ENCODE peak calls at places on chromosome 3, in ten cellular contexts. K, C, W, G, Q, J, X, F, Z and R are unnamed samples.

GRCh38 chr3:18558526-18558925 is 133.4 kb upstream of the SATB1 start:
- DNase-seq in F (no peak), K (no peak), Z (no peak), G (no peak), X (no peak), W (no peak), Q (no peak), J (no peak), C (no peak), R (no peak)

GRCh38 chr3:187783098-187783497 is 37.8 kb upstream of the BCL6 start:
- DNase-seq in W (peak; percentile 99), K (peak; percentile 88), Q (peak; percentile 47), J (no peak), X (no peak), Z (peak; percentile 97), G (peak; percentile 92), C (no peak), F (no peak), R (peak; percentile 57)

GRCh38 chr3:53545365-53546031 is 51.1 kb downstream of the CACNA1D start:
- DNase-seq in Q (no peak), F (no peak), J (no peak), W (no peak), G (no peak), C (no peak), X (no peak), Z (no peak), K (no peak), R (no peak)

GRCh38 chr3:43958005-43958770 is 267.4 kb downstream of the ABHD5 start:
- DNase-seq in J (no peak), W (no peak), C (no peak), G (no peak), Z (no peak), X (no peak), Q (no peak), K (no peak), F (no peak), R (no peak)

GRCh38 chr3:153624310-153625030 is 462.4 kb downstream of the RAP2B start:
- DNase-seq in Z (no peak), C (no peak), F (no peak), J (no peak), Q (no peak), K (no peak), W (no peak), X (no peak), G (no peak), R (no peak)

GRCh38 chr3:177357352-177358084 is 160.2 kb upstream of the TBL1XR1 start:
- DNase-seq in W (peak; percentile 94), F (peak; percentile 93), X (no peak), Q (peak; percentile 82), K (peak; percentile 79), J (peak; percentile 90), Z (peak; percentile 89), G (peak; percentile 96), C (peak; percentile 37), R (peak; percentile 83)

GRCh38 chr3:141241248-141242034 is 9.8 kb downstream of the PXYLP1 start:
- DNase-seq in K (peak; percentile 21), J (no peak), G (no peak), C (no peak), F (no peak), Q (no peak), X (no peak), Z (no peak), W (peak; percentile 30), R (no peak)

GRCh38 chr3:4045756-4046155 is 246.5 kb downstream of the LRRN1 start:
- DNase-seq in G (no peak), K (no peak), X (no peak), Q (no peak), Z (no peak), W (no peak), C (no peak), F (no peak), J (no peak), R (peak; percentile 12)

GRCh38 chr3:197692641-197693040 is 44.1 kb downstream of the RUBCN start:
- DNase-seq in Q (no peak), J (no peak), Z (peak; percentile 44), X (no peak), C (no peak), K (peak; percentile 58), F (no peak), G (no peak), W (no peak), R (no peak)

GRCh38 chr3:197694251-197694650 is 42.5 kb downstream of the RUBCN start:
- DNase-seq in C (no peak), K (no peak), F (no peak), Q (no peak), X (no peak), W (no peak), Z (no peak), G (no peak), J (no peak), R (no peak)

GRCh38 chr3:197687570-197687969 is 49.1 kb downstream of the RUBCN start:
- DNase-seq in Z (no peak), Q (no peak), K (no peak), G (no peak), J (no peak), F (no peak), C (no peak), X (no peak), W (no peak), R (no peak)

GRCh38 chr3:197686899-197687298 is 49.8 kb downstream of the RUBCN start:
- DNase-seq in Z (peak; percentile 11), J (no peak), C (no peak), K (no peak), G (no peak), F (no peak), X (no peak), Q (no peak), W (no peak), R (no peak)

GRCh38 chr3:197690754-197691153 is 46.0 kb downstream of the RUBCN start:
- DNase-seq in Z (no peak), G (no peak), X (no peak), J (no peak), W (no peak), K (no peak), Q (no peak), C (no peak), F (no peak), R (no peak)
- H3K4me2 ChIP-seq in Z (no peak overlapping the region), G (no peak overlapping the region), X (no peak overlapping the region), J (no peak overlapping the region), W (no peak overlapping the region), K (no peak overlapping the region), Q (no peak overlapping the region), C (no peak overlapping the region), F (no peak overlapping the region), R (no peak overlapping the region)

DNA sequence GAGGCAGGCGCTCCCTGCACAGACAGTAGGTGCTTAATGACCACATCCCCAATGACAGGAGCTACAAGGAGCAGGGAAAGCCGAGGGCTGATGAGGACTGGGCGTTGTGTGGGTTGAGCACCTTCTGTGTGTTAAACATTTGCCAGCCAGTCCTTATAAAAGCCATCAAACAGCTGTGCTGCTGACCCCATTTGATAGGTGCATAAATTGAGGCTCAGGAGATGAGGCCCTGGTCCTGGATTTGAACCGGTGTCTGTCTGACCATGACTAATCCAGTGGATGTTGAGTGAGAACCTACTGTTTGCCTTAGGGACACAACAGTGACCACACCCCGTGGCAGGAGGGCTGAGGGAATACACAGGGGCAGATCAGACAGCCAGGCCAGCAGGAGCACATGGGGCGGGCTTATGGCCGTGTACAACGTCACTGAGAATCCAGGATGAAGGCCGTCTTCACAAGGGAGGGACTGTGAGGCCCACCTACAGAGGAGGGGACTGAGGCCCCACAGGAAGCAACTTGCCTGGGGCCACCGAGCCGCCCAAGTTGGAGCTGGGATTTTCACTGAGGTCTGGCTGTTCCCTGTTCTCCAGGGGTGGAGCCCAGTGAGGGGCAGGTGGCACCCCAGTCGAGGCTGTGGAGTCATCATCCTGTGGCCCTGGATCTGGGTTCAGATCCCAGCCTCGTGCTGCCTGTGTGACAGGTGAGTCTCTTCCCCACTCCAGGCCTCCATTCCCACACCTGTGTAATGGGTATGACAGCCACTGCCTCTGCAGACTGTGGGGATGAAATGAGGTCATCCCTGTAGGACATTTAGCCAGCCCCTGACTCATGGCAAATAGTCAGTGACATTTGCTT is 6.1 kb upstream of the PLXND1 start:
- DNase-seq in Q (no peak), F (no peak), K (no peak), G (no peak), Z (peak; percentile 20), X (no peak), J (no peak), C (no peak), W (no peak), R (no peak)
- H3K4me3 ChIP-seq in Q (no peak overlapping the region), F (no peak overlapping the region), K (no peak overlapping the region), G (no peak overlapping the region), Z (no peak overlapping the region), X (no peak overlapping the region), J (no peak overlapping the region), C (no peak overlapping the region), W (no peak overlapping the region), R (no peak overlapping the region)

GRCh38 chr3:88044411-88044810 is 14.4 kb downstream of the CGGBP1 start:
- DNase-seq in F (no peak), J (no peak), Z (no peak), K (no peak), C (no peak), G (no peak), W (no peak), X (no peak), Q (no peak), R (no peak)

GRCh38 chr3:88041005-88041404 is 17.8 kb downstream of the CGGBP1 start:
- DNase-seq in G (no peak), X (no peak), Z (no peak), J (no peak), Q (no peak), F (no peak), C (no peak), W (no peak), K (no peak), R (no peak)

GRCh38 chr3:88046731-88047130 is 12.1 kb downstream of the CGGBP1 start:
- DNase-seq in X (no peak), C (no peak), F (no peak), W (no peak), K (no peak), Z (no peak), J (no peak), G (no peak), Q (no peak), R (no peak)
- H2AFZ ChIP-seq in X (no peak overlapping the region), C (no peak overlapping the region), F (no peak overlapping the region), W (no peak overlapping the region), K (peak overlapping the region; percentile 80), Z (no peak overlapping the region), J (peak overlapping the region; percentile 85), G (no peak overlapping the region), Q (no peak overlapping the region), R (no peak overlapping the region)

GRCh38 chr3:65230251-65231140 is 542.7 kb upstream of the ADAMTS9 start:
- DNase-seq in Q (peak; percentile 10), W (no peak), K (no peak), G (peak; percentile 18), Z (no peak), F (no peak), X (no peak), J (no peak), C (no peak), R (peak; percentile 47)

GRCh38 chr3:65231544-65231943 is 543.7 kb upstream of the ADAMTS9 start:
- DNase-seq in W (no peak), Q (no peak), K (no peak), F (no peak), J (no peak), X (no peak), C (no peak), Z (no peak), G (no peak), R (no peak)

GRCh38 chr3:65233561-65233960 is 545.8 kb upstream of the ADAMTS9 start:
- DNase-seq in K (no peak), F (no peak), C (no peak), W (peak; percentile 40), Q (no peak), J (no peak), Z (no peak), X (no peak), G (peak; percentile 23), R (no peak)

GRCh38 chr3:65238652-65239051 is 550.9 kb upstream of the ADAMTS9 start:
- DNase-seq in J (no peak), Q (no peak), Z (no peak), K (no peak), C (no peak), X (no peak), W (no peak), F (no peak), G (no peak), R (no peak)

DNA sequence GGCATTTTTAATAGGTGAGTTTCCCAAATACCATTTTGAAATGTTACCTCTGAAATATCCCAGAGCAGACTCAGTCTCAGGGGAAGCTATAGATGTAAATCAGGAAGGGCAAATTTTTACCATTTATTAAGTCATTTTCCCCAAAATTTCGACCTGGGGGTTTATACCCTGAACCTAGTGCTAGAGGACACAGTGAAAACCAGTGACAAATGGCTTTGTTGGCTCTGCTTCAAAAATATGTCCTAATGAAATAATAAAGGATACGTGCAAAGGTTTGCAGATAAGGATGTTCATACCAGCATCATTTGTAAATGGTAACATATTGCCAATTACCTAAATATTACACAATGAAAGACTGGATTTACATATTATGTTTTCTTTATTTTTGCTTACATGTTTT is 546.7 kb upstream of the ADAMTS9 start:
- DNase-seq in J (no peak), K (no peak), G (no peak), W (no peak), C (no peak), Z (no peak), Q (no peak), X (no peak), F (no peak), R (no peak)
- H3K4me2 ChIP-seq in J (no peak overlapping the region), K (no peak overlapping the region), G (no peak overlapping the region), W (no peak overlapping the region), C (no peak overlapping the region), Z (no peak overlapping the region), Q (no peak overlapping the region), X (no peak overlapping the region), F (no peak overlapping the region), R (no peak overlapping the region)